ENCODE peak calls at places on chromosomes 5 and 9, in seven cellular contexts. J is epithelial cell of esophagus, Q is astrocyte of the spinal cord, Z is PC-9, D is breast epithelium, N is GM23338, T is MM.1S. G is an unnamed sample.

GRCh38 chr5:90941002-90941720 is 382.6 kb downstream of the ADGRV1 start:
- DNase-seq in J (no peak), Q (no peak), Z (no peak), D (no peak), N (no peak), T (no peak), G (no peak)

GRCh38 chr9:16139781-16140180 is 586.9 kb downstream of the CCDC171 start:
- DNase-seq in J (no peak), Q (no peak), Z (no peak), D (no peak), N (no peak), T (no peak), G (no peak)

GRCh38 chr5:57824047-57824446 is 341.4 kb upstream of the ACTBL2 start:
- DNase-seq in J (peak), Q (peak), Z (peak), D (no peak), N (no peak), T (no peak), G (peak)

GRCh38 chr5:125424374-125424773 is 677.9 kb upstream of the ZNF608 start:
- DNase-seq in J (peak), Q (no peak), Z (no peak), D (no peak), N (no peak), T (no peak), G (no peak)

GRCh38 chr5:93954421-93955069 is 213.1 kb upstream of the POU5F2 start:
- DNase-seq in J (no peak), Q (no peak), Z (no peak), D (no peak), N (peak), T (no peak), G (no peak)

GRCh38 chr5:142915840-142916424 is 145.8 kb downstream of the ARHGAP26 start:
- DNase-seq in J (peak), Q (peak), Z (peak), D (no peak), N (peak), T (peak), G (no peak)

GRCh38 chr9:98081477-98082219 is 25.1 kb downstream of the NANS start:
- DNase-seq in J (peak), Q (no peak), Z (peak), D (no peak), N (no peak), T (no peak), G (peak)

GRCh38 chr9:104927216-104927911 is 591 bp downstream of the ABCA1 start:
- DNase-seq in J (peak), Q (peak), Z (peak), D (no peak), N (peak), T (peak), G (peak)

GRCh38 chr5:80799041-80799440 is 144.3 kb upstream of the DHFR start:
- DNase-seq in J (no peak), Q (peak), Z (no peak), D (no peak), N (no peak), T (no peak), G (no peak)

GRCh38 chr5:177438468-177438867 is 8.1 kb upstream of the PRR7 start:
- DNase-seq in J (no peak), Q (no peak), Z (no peak), D (no peak), N (no peak), T (no peak), G (no peak)

GRCh38 chr9:99127372-99128132 is 22.6 kb downstream of the TGFBR1 start:
- DNase-seq in J (peak), Q (peak), Z (no peak), D (no peak), N (no peak), T (no peak), G (peak)

GRCh38 chr5:138944527-138945322 is 69.6 kb upstream of the LRRTM2 start:
- DNase-seq in J (no peak), Q (no peak), Z (no peak), D (no peak), N (no peak), T (no peak), G (no peak)

GRCh38 chr9:115350548-115350947 is 232.6 kb upstream of the TNC start:
- DNase-seq in J (no peak), Q (no peak), Z (no peak), D (no peak), N (no peak), T (no peak), G (no peak)

GRCh38 chr9:96651626-96652025 is 3.5 kb downstream of the PRXL2C start:
- DNase-seq in J (peak), Q (peak), Z (no peak), D (no peak), N (peak), T (peak), G (no peak)

GRCh38 chr5:147336871-147337270 is 102.0 kb downstream of the STK32A start:
- DNase-seq in J (no peak), Q (no peak), Z (no peak), D (no peak), N (peak), T (no peak), G (no peak)

DNA sequence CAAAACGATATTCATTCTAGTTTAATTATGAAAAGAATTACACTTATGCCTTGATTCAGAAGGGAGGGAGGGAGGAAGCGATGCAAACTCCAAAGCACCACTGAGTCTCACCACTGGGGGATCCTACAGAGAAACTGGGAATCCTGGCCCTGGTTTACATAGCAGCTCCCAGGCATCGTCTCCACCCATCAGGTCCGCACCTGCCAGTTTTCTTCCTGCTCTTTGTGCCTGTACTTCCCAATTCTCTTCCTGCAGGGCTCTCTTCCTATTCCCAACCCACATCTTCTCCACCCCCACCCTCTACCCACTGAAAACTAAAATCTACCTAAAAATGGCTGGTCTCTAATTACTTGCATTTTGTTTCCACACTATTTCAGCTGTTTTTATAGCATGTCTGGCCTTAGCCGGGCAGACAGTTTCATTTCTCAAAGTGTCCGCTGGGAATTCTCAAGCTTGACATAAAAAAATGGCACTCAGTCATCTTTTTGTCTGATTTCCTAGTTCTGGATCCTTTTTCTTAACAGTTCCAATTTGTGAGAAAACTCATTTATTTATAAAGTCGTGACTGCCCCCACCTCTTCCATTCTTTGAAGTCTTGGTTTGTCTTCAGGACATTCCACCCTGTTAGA is 1.6 kb upstream of the TNIP1 start:
- DNase-seq in J (peak), Q (no peak), Z (peak), D (no peak), N (peak), T (no peak), G (no peak)
- TF ChIP-seq CTCF in J (peak), Q (peak), Z (peak), D (peak), N (peak), T (peak), G (no peak)

DNA sequence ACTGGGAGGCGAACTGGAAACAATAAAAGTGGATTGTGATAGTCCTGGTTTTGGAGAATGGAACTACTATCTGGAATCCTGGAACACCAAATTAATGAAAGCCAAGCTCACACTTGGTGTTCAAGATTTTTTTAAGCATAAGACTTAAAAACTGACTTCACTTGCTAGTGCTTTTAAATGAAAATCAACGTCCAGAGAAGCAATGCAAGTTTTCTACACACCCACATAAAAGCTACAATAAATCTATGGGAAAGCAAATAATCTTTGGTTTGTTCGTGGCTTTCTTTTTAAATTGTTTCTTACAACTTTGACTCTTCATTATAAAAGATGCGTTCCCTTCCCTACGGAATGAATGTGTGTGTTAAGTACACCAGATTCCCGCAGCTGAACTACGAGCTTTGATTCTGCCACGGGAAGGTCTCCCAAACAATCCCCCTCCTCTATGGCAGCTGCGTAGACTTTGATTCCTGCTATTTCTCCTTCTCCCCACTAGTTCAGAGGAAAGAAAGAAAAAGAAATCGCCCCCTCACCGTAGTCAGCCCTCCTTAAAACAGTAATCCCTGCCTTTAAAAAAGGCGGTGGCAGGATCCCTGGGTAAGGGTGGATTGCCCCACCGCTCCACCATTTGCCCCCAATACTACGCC is 1057.2 kb upstream of the DMAC1 start:
- DNase-seq in J (no peak), Q (no peak), Z (no peak), D (no peak), N (peak), T (no peak), G (no peak)
- H3K4me3 ChIP-seq in J (peak), Q (peak), Z (no peak), D (peak), N (peak), T (peak), G (peak)

DNA sequence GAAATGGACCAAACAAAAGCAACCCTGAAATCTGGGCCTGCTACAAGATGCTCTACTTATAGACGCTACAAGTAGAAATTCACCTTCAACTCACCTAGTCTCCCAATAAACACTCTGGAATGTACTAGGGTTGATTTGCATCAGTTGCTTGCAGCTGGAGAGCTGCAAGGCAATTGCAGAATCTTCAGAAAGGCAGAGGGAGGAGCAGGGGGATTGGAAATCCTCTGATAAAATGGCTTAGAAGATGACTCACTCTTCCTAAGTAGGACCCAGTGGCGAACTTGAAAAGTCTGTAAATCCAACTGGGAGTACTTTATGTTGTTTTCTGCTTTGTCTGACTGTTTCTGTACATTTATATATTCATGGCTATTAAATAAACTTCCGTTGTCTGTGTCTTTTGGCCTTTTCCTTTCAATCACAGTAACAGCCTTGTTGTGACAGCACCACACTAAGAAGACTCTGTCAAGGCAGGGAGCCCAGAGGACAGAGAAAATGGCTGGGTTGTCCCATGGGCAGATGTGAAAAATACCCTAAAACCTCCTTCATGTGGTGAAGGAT is 14.7 kb upstream of the MLLT3 start:
- DNase-seq in J (no peak), Q (peak), Z (no peak), D (no peak), N (peak), T (no peak), G (peak)
- TF ChIP-seq CTCF in J (no peak), Q (no peak), Z (no peak), D (no peak), N (no peak), T (no peak), G (no peak)

DNA sequence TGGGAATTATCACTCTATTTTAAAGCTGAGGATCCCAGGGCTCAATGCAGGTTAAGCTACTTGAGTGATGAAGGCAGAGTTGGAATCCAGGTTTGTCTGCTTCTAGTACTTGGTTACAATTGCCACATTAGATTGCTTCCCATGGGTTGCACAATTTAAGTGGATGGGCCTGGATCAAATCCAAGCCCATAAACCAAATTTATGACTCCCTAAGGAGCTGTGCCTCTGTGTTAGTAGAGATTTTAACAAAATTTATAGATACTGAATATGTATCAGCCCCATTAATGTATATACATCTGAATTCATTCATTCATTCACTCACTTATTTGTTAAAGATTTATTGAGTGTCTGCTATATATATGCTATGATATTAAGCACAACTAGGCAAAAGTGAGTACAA is 332.3 kb upstream of the KLF9 start:
- DNase-seq in J (no peak), Q (no peak), Z (no peak), D (no peak), N (no peak), T (no peak), G (peak)
- H3K4me3 ChIP-seq in J (no peak), Q (no peak), Z (no peak), D (no peak), N (no peak), T (no peak), G (no peak)

GRCh38 chr9:136093995-136094881 is 851 bp downstream of the NACC2 start:
- DNase-seq in J (peak), Q (peak), Z (peak), D (no peak), N (no peak), T (no peak), G (peak)
- TF ChIP-seq CTCF in J (no peak), Q (no peak), Z (no peak), D (no peak), N (no peak), T (no peak), G (no peak)

DNA sequence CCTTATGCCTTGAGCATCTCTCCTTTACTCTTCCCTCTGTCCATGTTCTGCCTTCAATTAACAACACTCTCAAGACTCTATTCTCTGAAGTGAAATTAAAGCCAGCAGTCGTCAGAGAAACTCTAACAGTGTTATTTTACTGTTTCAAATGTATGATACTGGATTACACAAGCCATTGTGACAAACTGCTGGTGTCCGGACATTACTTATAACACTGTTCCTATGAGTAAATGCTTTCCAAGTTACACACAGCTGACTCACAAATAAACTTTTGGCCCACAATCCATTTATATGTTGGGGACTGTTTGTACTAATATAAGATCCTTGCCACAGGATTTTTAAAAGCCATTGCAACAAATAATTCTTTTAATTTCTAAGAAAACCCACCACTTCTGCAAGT is 63.2 kb upstream of the GHR start:
- DNase-seq in J (peak), Q (peak), Z (no peak), D (no peak), N (no peak), T (no peak), G (peak)
- H3K4me3 ChIP-seq in J (no peak), Q (no peak), Z (no peak), D (no peak), N (peak), T (no peak), G (no peak)

DNA sequence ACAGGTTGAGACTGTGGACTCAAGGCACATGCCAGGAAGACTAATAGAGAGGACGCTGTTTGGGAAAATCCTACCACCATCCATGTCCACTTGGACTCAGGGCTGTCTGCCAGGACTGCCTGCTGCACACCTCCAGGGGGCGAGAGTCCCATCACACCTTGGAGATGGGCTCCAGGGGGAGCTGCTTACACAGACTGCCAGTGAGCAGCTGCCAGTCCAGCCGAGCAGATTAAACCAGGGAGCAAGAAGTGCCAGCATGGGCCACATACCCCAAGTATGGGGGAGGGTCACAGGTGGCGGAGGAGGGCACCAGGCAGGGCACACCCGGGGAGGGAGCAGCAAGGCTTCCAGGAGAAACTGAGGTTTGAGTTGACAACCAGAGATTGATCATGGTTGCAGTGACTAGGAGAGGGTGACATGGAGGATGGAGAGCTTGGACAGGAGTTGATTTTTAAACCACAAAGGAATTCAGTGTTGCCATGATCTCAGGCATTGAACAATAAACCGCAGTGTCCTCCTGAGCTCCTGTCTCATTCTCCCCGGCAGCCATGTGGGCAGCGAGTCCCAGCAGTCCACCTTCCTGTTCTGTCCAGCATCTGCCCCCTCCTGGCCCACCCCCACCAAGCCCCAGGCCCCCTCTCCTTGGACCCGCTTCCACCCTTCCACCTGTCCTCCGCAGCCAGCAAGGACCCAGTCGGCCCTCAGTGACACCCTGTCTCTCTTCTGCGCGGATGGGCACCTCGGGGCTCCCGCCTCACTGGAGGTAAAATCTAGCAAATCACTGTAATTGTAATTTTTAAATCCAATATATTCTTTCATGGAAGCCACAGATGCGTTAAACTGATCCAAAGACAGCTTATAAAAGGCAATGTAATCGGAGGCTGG is 3.1 kb upstream of the VAV2 start:
- DNase-seq in J (peak), Q (no peak), Z (peak), D (no peak), N (peak), T (no peak), G (no peak)
- TF ChIP-seq CTCF in J (peak), Q (peak), Z (no peak), D (no peak), N (peak), T (peak), G (no peak)

G was measured in foreskin fibroblast.